ENCODE peak calls at places on chromosome 19, in ten cellular contexts. K is lung, Y is brain microvascular endothelial cell, H is mesothelial cell of epicardium, O is spleen, D is coronary artery, L is activated B cell treated with CpG ODN at 0.5 μM for 24 hours, A is kidney epithelial cell, P is Peyer's patch, Q is left ventricle myocardium inferior. X is an unnamed sample.
A peak's percentile ranks its signal among the peaks of the same experiment; 100 is the strongest.

GRCh38 chr19:58582985-58583384 is 9.8 kb upstream of the MZF1 start:
- DNase-seq in K (no peak), D (peak; percentile 68), P (no peak), A (no peak), H (no peak), Y (no peak), Q (no peak), L (no peak), O (no peak), X (no peak)

GRCh38 chr19:40908981-40909380 is 26.9 kb upstream of the CYP2A7 start:
- DNase-seq in P (no peak), O (no peak), L (no peak), Y (no peak), D (no peak), Q (no peak), K (no peak), A (no peak), H (no peak), X (no peak)

GRCh38 chr19:29323972-29324680 is 111.2 kb upstream of the UQCRFS1 start:
- DNase-seq in P (no peak), Q (no peak), A (no peak), K (peak; percentile 22), D (peak; percentile 59), L (no peak), O (no peak), Y (no peak), H (no peak), X (no peak)

GRCh38 chr19:4524808-4525562 is 6.7 kb upstream of the PLIN4 start:
- DNase-seq in O (peak; percentile 90), L (peak; percentile 60), Y (peak; percentile 28), Q (peak; percentile 58), P (peak; percentile 81), H (no peak), D (no peak), K (peak; percentile 44), A (no peak), X (peak; percentile 77)

GRCh38 chr19:2424686-2425621 is 2.4 kb downstream of the TIMM13 start:
- DNase-seq in L (no peak), K (no peak), O (peak; percentile 86), P (no peak), Y (peak; percentile 78), A (peak; percentile 21), H (no peak), Q (peak; percentile 43), D (no peak), X (no peak)

GRCh38 chr19:6664916-6665315 is 5.0 kb downstream of the TNFSF14 start:
- DNase-seq in L (no peak), A (no peak), O (peak; percentile 68), Q (no peak), P (no peak), Y (no peak), H (no peak), D (no peak), K (no peak), X (no peak)

GRCh38 chr19:41691268-41691970 is 3.3 kb upstream of the CEACAM7 start:
- DNase-seq in P (no peak), Q (no peak), H (no peak), D (no peak), L (no peak), O (no peak), K (no peak), Y (no peak), A (no peak), X (peak; percentile 56)

GRCh38 chr19:45782820-45783785 is 813 bp upstream of the DMPK start:
- DNase-seq in Y (peak; percentile 28), D (peak; percentile 94), K (no peak), L (no peak), P (no peak), H (no peak), O (no peak), Q (peak; percentile 85), A (no peak), X (no peak)

GRCh38 chr19:37079238-37079637 is 1.0 kb downstream of the ZNF420 start:
- DNase-seq in O (no peak), A (no peak), K (no peak), Q (no peak), D (no peak), L (no peak), Y (no peak), P (no peak), H (no peak), X (no peak)

GRCh38 chr19:1009043-1009975 is 9.1 kb downstream of the GRIN3B start:
- DNase-seq in Y (no peak), P (no peak), L (no peak), Q (no peak), A (no peak), K (no peak), O (no peak), D (no peak), H (no peak), X (no peak)

GRCh38 chr19:13526552-13526951 is 20.3 kb upstream of the CACNA1A start:
- DNase-seq in Q (no peak), O (no peak), L (no peak), A (no peak), P (no peak), D (no peak), H (no peak), K (no peak), Y (no peak), X (no peak)

GRCh38 chr19:31154021-31154420 is 195.2 kb downstream of the TSHZ3 start:
- DNase-seq in P (no peak), H (no peak), D (no peak), Y (peak; percentile 41), A (peak; percentile 29), K (no peak), Q (no peak), O (no peak), L (no peak), X (no peak)

GRCh38 chr19:46232468-46232867 is 2.9 kb downstream of the IGFL1 start:
- DNase-seq in H (no peak), Q (no peak), O (no peak), Y (no peak), P (no peak), L (no peak), A (no peak), D (no peak), K (no peak), X (no peak)

DNA sequence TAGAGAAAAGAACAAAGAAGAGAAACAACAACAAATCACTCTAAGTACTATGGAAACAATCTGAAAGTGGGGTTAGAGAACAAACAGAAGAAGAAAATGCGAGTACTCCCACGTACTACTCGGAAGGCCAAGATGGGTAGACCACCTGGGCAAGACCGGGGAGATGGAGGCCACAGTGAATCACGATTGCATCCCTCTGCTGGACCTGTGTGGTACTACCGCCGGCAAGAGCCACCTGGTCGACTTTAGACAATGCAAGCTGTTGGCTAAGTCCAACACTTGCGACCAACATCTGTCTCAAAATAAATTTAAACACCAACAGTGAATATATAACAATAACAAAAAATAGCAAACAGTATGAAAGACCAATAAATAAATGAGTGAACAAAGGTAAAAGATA is 45.5 kb upstream of the ZNF91 start:
- DNase-seq in A (no peak), Q (no peak), P (no peak), H (no peak), Y (no peak), L (no peak), D (no peak), K (no peak), O (no peak), X (no peak)
- TF ChIP-seq CTCF in A (peak; percentile 31), Q (peak; percentile 48), P (peak; percentile 15), H (peak; percentile 26), Y (peak; percentile 62), L (no peak), D (no peak), K (no peak), O (no peak), X (no peak)

GRCh38 chr19:42872608-42873007 is 6.9 kb downstream of the PSG1 start:
- DNase-seq in O (no peak), L (no peak), Q (no peak), H (no peak), Y (no peak), K (no peak), D (no peak), A (no peak), P (no peak), X (no peak)
- TF ChIP-seq CTCF in O (no peak), L (no peak), Q (no peak), H (no peak), Y (peak; percentile 32), K (no peak), D (no peak), A (no peak), P (no peak), X (no peak)

GRCh38 chr19:39465956-39466747 is 14.5 kb upstream of the TIMM50 start:
- DNase-seq in D (no peak), A (no peak), P (no peak), Q (no peak), O (no peak), L (no peak), H (no peak), K (no peak), Y (no peak), X (no peak)
- TF ChIP-seq CTCF in D (no peak), A (no peak), P (no peak), Q (no peak), O (no peak), L (no peak), H (no peak), K (no peak), Y (no peak), X (no peak)

GRCh38 chr19:15421136-15421535 is 2.3 kb upstream of the AKAP8L start:
- DNase-seq in A (no peak), K (no peak), Q (no peak), Y (no peak), L (no peak), H (no peak), D (no peak), P (no peak), O (no peak), X (no peak)
- TF ChIP-seq CTCF in A (no peak), K (no peak), Q (no peak), Y (no peak), L (no peak), H (no peak), D (no peak), P (no peak), O (no peak), X (no peak)

DNA sequence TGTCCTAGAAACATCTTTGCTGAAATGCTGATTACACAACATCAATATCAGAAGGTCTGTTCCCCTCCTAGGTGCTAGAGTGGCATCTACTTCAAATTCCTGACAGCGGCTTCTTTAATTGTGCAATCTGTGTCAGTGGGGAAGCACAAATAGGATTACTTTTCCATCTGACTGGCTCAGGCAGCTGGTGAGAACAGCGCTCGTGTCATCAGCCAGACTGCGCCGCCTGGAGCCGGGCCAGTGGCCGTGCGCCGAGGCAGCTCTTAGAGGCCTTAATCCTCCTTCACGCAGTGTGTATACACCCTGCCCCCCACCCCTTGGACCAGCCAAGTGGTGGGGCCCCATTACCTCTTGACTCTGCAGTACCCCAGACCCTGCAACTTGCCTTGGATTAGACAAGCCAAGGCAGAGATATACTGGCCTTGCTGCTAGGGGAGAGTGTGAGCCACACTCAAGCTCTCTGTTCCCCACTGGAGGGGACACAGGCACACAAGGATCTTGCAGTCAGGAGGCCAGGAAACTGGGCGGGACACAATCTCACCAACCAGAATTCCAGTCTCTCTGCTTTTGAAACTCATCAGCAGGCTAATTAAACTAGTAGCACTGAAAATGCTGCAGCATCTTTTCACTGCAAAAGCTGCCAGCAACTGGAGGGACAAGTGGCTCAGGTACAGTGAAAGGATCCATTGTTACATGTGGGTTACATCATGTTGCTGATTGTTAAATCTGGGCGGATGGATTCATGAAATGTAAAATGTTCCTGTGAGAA is 48.9 kb upstream of the EPHX3 start:
- DNase-seq in Y (peak; percentile 69), A (no peak), Q (peak; percentile 91), D (peak; percentile 87), K (peak; percentile 77), L (no peak), P (peak; percentile 75), O (no peak), H (no peak), X (no peak)
- TF ChIP-seq CTCF in Y (peak; percentile 56), A (peak; percentile 61), Q (peak; percentile 40), D (no peak), K (no peak), L (no peak), P (no peak), O (no peak), H (no peak), X (no peak)